ENCODE peak calls at places on chromosomes 3 and 15, in six cellular contexts. One of them, this sample, is unnamed.

GRCh38 chr15:56968256-56968655 is 49.8 kb downstream of the TCF12 start:
- DNase-seq in NCI-H510A treated with DMSO at 0.1 percent for 48 hours: no peak
- DNase-seq in HFF-Myc: no peak
- DNase-seq in WERI-Rb-1: no peak
- DNase-seq in activated CD8-positive, alpha-beta memory T cell treated with anti-CD3 and anti-CD28 coated beads, Interleukin-2, amount 50 U/mL, for 4 hours: no peak
- DNase-seq in brain pericyte: no peak
- DNase-seq in this sample: no peak

GRCh38 chr3:186025161-186025560 is 83.7 kb downstream of the ETV5 start:
- DNase-seq in NCI-H510A treated with DMSO at 0.1 percent for 48 hours: no peak
- DNase-seq in HFF-Myc: peak; percentile 65
- DNase-seq in WERI-Rb-1: no peak
- DNase-seq in activated CD8-positive, alpha-beta memory T cell treated with anti-CD3 and anti-CD28 coated beads, Interleukin-2, amount 50 U/mL, for 4 hours: no peak
- DNase-seq in brain pericyte: no peak
- DNase-seq in this sample: no peak

GRCh38 chr3:149199474-149199873 is 22.2 kb downstream of the CP start:
- DNase-seq in NCI-H510A treated with DMSO at 0.1 percent for 48 hours: peak; percentile 72
- DNase-seq in HFF-Myc: peak; percentile 17
- DNase-seq in WERI-Rb-1: no peak
- DNase-seq in activated CD8-positive, alpha-beta memory T cell treated with anti-CD3 and anti-CD28 coated beads, Interleukin-2, amount 50 U/mL, for 4 hours: no peak
- DNase-seq in brain pericyte: no peak
- DNase-seq in this sample: no peak

GRCh38 chr3:33889394-33890039 is 91.1 kb downstream of the PDCD6IP start:
- DNase-seq in NCI-H510A treated with DMSO at 0.1 percent for 48 hours: no peak
- DNase-seq in HFF-Myc: no peak
- DNase-seq in WERI-Rb-1: no peak
- DNase-seq in activated CD8-positive, alpha-beta memory T cell treated with anti-CD3 and anti-CD28 coated beads, Interleukin-2, amount 50 U/mL, for 4 hours: no peak
- DNase-seq in brain pericyte: no peak
- DNase-seq in this sample: no peak

GRCh38 chr3:17443142-17443541 is 299.3 kb downstream of the TBC1D5 start:
- DNase-seq in NCI-H510A treated with DMSO at 0.1 percent for 48 hours: no peak
- DNase-seq in HFF-Myc: no peak
- DNase-seq in WERI-Rb-1: no peak
- DNase-seq in activated CD8-positive, alpha-beta memory T cell treated with anti-CD3 and anti-CD28 coated beads, Interleukin-2, amount 50 U/mL, for 4 hours: no peak
- DNase-seq in brain pericyte: no peak
- DNase-seq in this sample: no peak

GRCh38 chr3:151283907-151284461 is 5.6 kb upstream of the P2RY14 start:
- DNase-seq in NCI-H510A treated with DMSO at 0.1 percent for 48 hours: no peak
- DNase-seq in HFF-Myc: no peak
- DNase-seq in WERI-Rb-1: no peak
- DNase-seq in activated CD8-positive, alpha-beta memory T cell treated with anti-CD3 and anti-CD28 coated beads, Interleukin-2, amount 50 U/mL, for 4 hours: no peak
- DNase-seq in brain pericyte: no peak
- DNase-seq in this sample: peak; percentile 62

GRCh38 chr15:96764501-96764900 is 434.0 kb downstream of the NR2F2 start:
- DNase-seq in NCI-H510A treated with DMSO at 0.1 percent for 48 hours: no peak
- DNase-seq in HFF-Myc: no peak
- DNase-seq in WERI-Rb-1: no peak
- DNase-seq in activated CD8-positive, alpha-beta memory T cell treated with anti-CD3 and anti-CD28 coated beads, Interleukin-2, amount 50 U/mL, for 4 hours: no peak
- DNase-seq in brain pericyte: no peak
- DNase-seq in this sample: no peak

GRCh38 chr3:83928903-83929302 is 1029.9 kb upstream of the CADM2 start:
- DNase-seq in NCI-H510A treated with DMSO at 0.1 percent for 48 hours: no peak
- DNase-seq in HFF-Myc: no peak
- DNase-seq in WERI-Rb-1: no peak
- DNase-seq in activated CD8-positive, alpha-beta memory T cell treated with anti-CD3 and anti-CD28 coated beads, Interleukin-2, amount 50 U/mL, for 4 hours: no peak
- DNase-seq in brain pericyte: no peak
- DNase-seq in this sample: no peak

GRCh38 chr3:65871305-65872141 is 167.2 kb downstream of the MAGI1 start:
- DNase-seq in NCI-H510A treated with DMSO at 0.1 percent for 48 hours: peak; percentile 52
- DNase-seq in HFF-Myc: no peak
- DNase-seq in WERI-Rb-1: peak; percentile 89
- DNase-seq in activated CD8-positive, alpha-beta memory T cell treated with anti-CD3 and anti-CD28 coated beads, Interleukin-2, amount 50 U/mL, for 4 hours: no peak
- DNase-seq in brain pericyte: peak; percentile 22
- DNase-seq in this sample: no peak

GRCh38 chr3:179076243-179077027 is 4.8 kb upstream of the ZMAT3 start:
- DNase-seq in NCI-H510A treated with DMSO at 0.1 percent for 48 hours: no peak
- DNase-seq in HFF-Myc: no peak
- DNase-seq in WERI-Rb-1: no peak
- DNase-seq in activated CD8-positive, alpha-beta memory T cell treated with anti-CD3 and anti-CD28 coated beads, Interleukin-2, amount 50 U/mL, for 4 hours: no peak
- DNase-seq in brain pericyte: no peak
- DNase-seq in this sample: no peak

GRCh38 chr15:70447927-70448698 is 315.2 kb downstream of the UACA start:
- DNase-seq in NCI-H510A treated with DMSO at 0.1 percent for 48 hours: no peak
- DNase-seq in HFF-Myc: no peak
- DNase-seq in WERI-Rb-1: no peak
- DNase-seq in activated CD8-positive, alpha-beta memory T cell treated with anti-CD3 and anti-CD28 coated beads, Interleukin-2, amount 50 U/mL, for 4 hours: peak; percentile 50
- DNase-seq in brain pericyte: no peak
- DNase-seq in this sample: no peak

GRCh38 chr15:62889734-62890505 is 152.6 kb upstream of the TPM1 start:
- DNase-seq in NCI-H510A treated with DMSO at 0.1 percent for 48 hours: no peak
- DNase-seq in HFF-Myc: no peak
- DNase-seq in WERI-Rb-1: no peak
- DNase-seq in activated CD8-positive, alpha-beta memory T cell treated with anti-CD3 and anti-CD28 coated beads, Interleukin-2, amount 50 U/mL, for 4 hours: no peak
- DNase-seq in brain pericyte: no peak
- DNase-seq in this sample: peak; percentile 55

GRCh38 chr15:59548501-59549230 is 62.9 kb upstream of the GCNT3 start:
- DNase-seq in NCI-H510A treated with DMSO at 0.1 percent for 48 hours: no peak
- DNase-seq in HFF-Myc: no peak
- DNase-seq in WERI-Rb-1: no peak
- DNase-seq in activated CD8-positive, alpha-beta memory T cell treated with anti-CD3 and anti-CD28 coated beads, Interleukin-2, amount 50 U/mL, for 4 hours: no peak
- DNase-seq in brain pericyte: no peak
- DNase-seq in this sample: no peak

GRCh38 chr3:180594631-180595348 is 7.2 kb upstream of the TTC14 start:
- DNase-seq in NCI-H510A treated with DMSO at 0.1 percent for 48 hours: peak; percentile 40
- DNase-seq in HFF-Myc: no peak
- DNase-seq in WERI-Rb-1: no peak
- DNase-seq in activated CD8-positive, alpha-beta memory T cell treated with anti-CD3 and anti-CD28 coated beads, Interleukin-2, amount 50 U/mL, for 4 hours: no peak
- DNase-seq in brain pericyte: no peak
- DNase-seq in this sample: peak; percentile 40

GRCh38 chr15:91521996-91522395 is 331.5 kb upstream of the SLCO3A1 start:
- DNase-seq in NCI-H510A treated with DMSO at 0.1 percent for 48 hours: no peak
- DNase-seq in HFF-Myc: no peak
- DNase-seq in WERI-Rb-1: no peak
- DNase-seq in activated CD8-positive, alpha-beta memory T cell treated with anti-CD3 and anti-CD28 coated beads, Interleukin-2, amount 50 U/mL, for 4 hours: no peak
- DNase-seq in brain pericyte: no peak
- DNase-seq in this sample: peak; percentile 46

GRCh38 chr15:75091814-75092213 is 68.4 kb downstream of the PPCDC start:
- DNase-seq in NCI-H510A treated with DMSO at 0.1 percent for 48 hours: no peak
- DNase-seq in HFF-Myc: no peak
- DNase-seq in WERI-Rb-1: no peak
- DNase-seq in activated CD8-positive, alpha-beta memory T cell treated with anti-CD3 and anti-CD28 coated beads, Interleukin-2, amount 50 U/mL, for 4 hours: no peak
- DNase-seq in brain pericyte: no peak
- DNase-seq in this sample: no peak

GRCh38 chr3:159775372-159775961 is 213.2 kb upstream of the IL12A start:
- DNase-seq in NCI-H510A treated with DMSO at 0.1 percent for 48 hours: peak; percentile 50
- DNase-seq in HFF-Myc: peak; percentile 87
- DNase-seq in WERI-Rb-1: no peak
- DNase-seq in activated CD8-positive, alpha-beta memory T cell treated with anti-CD3 and anti-CD28 coated beads, Interleukin-2, amount 50 U/mL, for 4 hours: no peak
- DNase-seq in brain pericyte: peak; percentile 75
- DNase-seq in this sample: peak; percentile 86

GRCh38 chr3:38588276-38588971 is 61.1 kb downstream of the SCN5A start:
- DNase-seq in NCI-H510A treated with DMSO at 0.1 percent for 48 hours: no peak
- DNase-seq in HFF-Myc: no peak
- DNase-seq in WERI-Rb-1: peak; percentile 2
- DNase-seq in activated CD8-positive, alpha-beta memory T cell treated with anti-CD3 and anti-CD28 coated beads, Interleukin-2, amount 50 U/mL, for 4 hours: no peak
- DNase-seq in brain pericyte: no peak
- DNase-seq in this sample: no peak

GRCh38 chr3:149609595-149609994 is 48.2 kb downstream of the WWTR1 start:
- DNase-seq in NCI-H510A treated with DMSO at 0.1 percent for 48 hours: no peak
- DNase-seq in HFF-Myc: no peak
- DNase-seq in WERI-Rb-1: no peak
- DNase-seq in activated CD8-positive, alpha-beta memory T cell treated with anti-CD3 and anti-CD28 coated beads, Interleukin-2, amount 50 U/mL, for 4 hours: no peak
- DNase-seq in brain pericyte: no peak
- DNase-seq in this sample: peak; percentile 61

GRCh38 chr3:105822171-105823123 is 46.4 kb downstream of the CBLB start:
- DNase-seq in NCI-H510A treated with DMSO at 0.1 percent for 48 hours: no peak
- DNase-seq in HFF-Myc: no peak
- DNase-seq in WERI-Rb-1: no peak
- DNase-seq in activated CD8-positive, alpha-beta memory T cell treated with anti-CD3 and anti-CD28 coated beads, Interleukin-2, amount 50 U/mL, for 4 hours: no peak
- DNase-seq in brain pericyte: no peak
- DNase-seq in this sample: no peak

GRCh38 chr3:46110701-46111493 is 83.6 kb upstream of the XCR1 start:
- DNase-seq in NCI-H510A treated with DMSO at 0.1 percent for 48 hours: no peak
- DNase-seq in HFF-Myc: peak; percentile 72
- DNase-seq in WERI-Rb-1: no peak
- DNase-seq in activated CD8-positive, alpha-beta memory T cell treated with anti-CD3 and anti-CD28 coated beads, Interleukin-2, amount 50 U/mL, for 4 hours: no peak
- DNase-seq in brain pericyte: peak; percentile 71
- DNase-seq in this sample: peak; percentile 86

GRCh38 chr3:78941587-78941986 is 826.2 kb downstream of the ROBO1 start:
- DNase-seq in NCI-H510A treated with DMSO at 0.1 percent for 48 hours: no peak
- DNase-seq in HFF-Myc: peak; percentile 17
- DNase-seq in WERI-Rb-1: no peak
- DNase-seq in activated CD8-positive, alpha-beta memory T cell treated with anti-CD3 and anti-CD28 coated beads, Interleukin-2, amount 50 U/mL, for 4 hours: no peak
- DNase-seq in brain pericyte: no peak
- DNase-seq in this sample: no peak

GRCh38 chr3:97882975-97883598 is 61.3 kb downstream of the CRYBG3 start:
- DNase-seq in NCI-H510A treated with DMSO at 0.1 percent for 48 hours: no peak
- DNase-seq in HFF-Myc: no peak
- DNase-seq in WERI-Rb-1: no peak
- DNase-seq in activated CD8-positive, alpha-beta memory T cell treated with anti-CD3 and anti-CD28 coated beads, Interleukin-2, amount 50 U/mL, for 4 hours: no peak
- DNase-seq in brain pericyte: no peak
- DNase-seq in this sample: no peak

GRCh38 chr3:72657666-72658065 is 190.6 kb downstream of the SHQ1 start:
- DNase-seq in NCI-H510A treated with DMSO at 0.1 percent for 48 hours: peak; percentile 54
- DNase-seq in HFF-Myc: no peak
- DNase-seq in WERI-Rb-1: no peak
- DNase-seq in activated CD8-positive, alpha-beta memory T cell treated with anti-CD3 and anti-CD28 coated beads, Interleukin-2, amount 50 U/mL, for 4 hours: peak; percentile 30
- DNase-seq in brain pericyte: no peak
- DNase-seq in this sample: no peak

This sample was measured in Caki2.